ENCODE peak calls at places on chromosomes 3 and 15, in five cellular contexts. One of them, this sample, is unnamed.

GRCh38 chr15:42151736-42152135 is 4.7 kb downstream of the PLA2G4F start:
- DNase-seq in activated gamma-delta T cell treated with Interleukin-2 at 50 U/mL for 16 hours: no peak
- DNase-seq in NAMALWA: no peak
- DNase-seq in left cardiac atrium: no peak
- DNase-seq in germinal center: no peak
- DNase-seq in this sample: no peak

GRCh38 chr3:192571197-192571791 is 156.0 kb downstream of the FGF12 start:
- DNase-seq in activated gamma-delta T cell treated with Interleukin-2 at 50 U/mL for 16 hours: no peak
- DNase-seq in NAMALWA: no peak
- DNase-seq in left cardiac atrium: peak; percentile 78
- DNase-seq in germinal center: no peak
- DNase-seq in this sample: peak; percentile 1

GRCh38 chr3:46671541-46672348 is 21.7 kb downstream of the ALS2CL start:
- DNase-seq in activated gamma-delta T cell treated with Interleukin-2 at 50 U/mL for 16 hours: no peak
- DNase-seq in NAMALWA: no peak
- DNase-seq in left cardiac atrium: peak; percentile 16
- DNase-seq in germinal center: no peak
- DNase-seq in this sample: no peak

GRCh38 chr3:52237006-52237658 is 1.8 kb downstream of the TWF2 start:
- DNase-seq in activated gamma-delta T cell treated with Interleukin-2 at 50 U/mL for 16 hours: no peak
- DNase-seq in NAMALWA: no peak
- DNase-seq in left cardiac atrium: no peak
- DNase-seq in germinal center: no peak
- DNase-seq in this sample: no peak

GRCh38 chr3:185677146-185677829 is 91.2 kb downstream of the SENP2 start:
- DNase-seq in activated gamma-delta T cell treated with Interleukin-2 at 50 U/mL for 16 hours: no peak
- DNase-seq in NAMALWA: peak; percentile 80
- DNase-seq in left cardiac atrium: no peak
- DNase-seq in germinal center: peak; percentile 49
- DNase-seq in this sample: peak; percentile 54

GRCh38 chr3:50524751-50525150 is 21.3 kb upstream of the CACNA2D2 start:
- DNase-seq in activated gamma-delta T cell treated with Interleukin-2 at 50 U/mL for 16 hours: no peak
- DNase-seq in NAMALWA: no peak
- DNase-seq in left cardiac atrium: no peak
- DNase-seq in germinal center: no peak
- DNase-seq in this sample: no peak

GRCh38 chr3:49636883-49637609 is 37.1 kb upstream of the APEH start:
- DNase-seq in activated gamma-delta T cell treated with Interleukin-2 at 50 U/mL for 16 hours: no peak
- DNase-seq in NAMALWA: no peak
- DNase-seq in left cardiac atrium: no peak
- DNase-seq in germinal center: no peak
- DNase-seq in this sample: no peak

GRCh38 chr15:52481915-52482314 is 46.8 kb downstream of the MYO5A start:
- DNase-seq in activated gamma-delta T cell treated with Interleukin-2 at 50 U/mL for 16 hours: peak; percentile 51
- DNase-seq in NAMALWA: peak; percentile 85
- DNase-seq in left cardiac atrium: no peak
- DNase-seq in germinal center: peak; percentile 53
- DNase-seq in this sample: peak; percentile 57

GRCh38 chr3:34248352-34248751 is 449.9 kb downstream of the PDCD6IP start:
- DNase-seq in activated gamma-delta T cell treated with Interleukin-2 at 50 U/mL for 16 hours: no peak
- DNase-seq in NAMALWA: no peak
- DNase-seq in left cardiac atrium: no peak
- DNase-seq in germinal center: no peak
- DNase-seq in this sample: no peak

GRCh38 chr3:64097920-64098319 is 74.6 kb upstream of the PSMD6 start:
- DNase-seq in activated gamma-delta T cell treated with Interleukin-2 at 50 U/mL for 16 hours: no peak
- DNase-seq in NAMALWA: no peak
- DNase-seq in left cardiac atrium: no peak
- DNase-seq in germinal center: no peak
- DNase-seq in this sample: no peak

GRCh38 chr15:99504823-99505551 is 60.8 kb upstream of the MEF2A start:
- DNase-seq in activated gamma-delta T cell treated with Interleukin-2 at 50 U/mL for 16 hours: no peak
- DNase-seq in NAMALWA: peak; percentile 77
- DNase-seq in left cardiac atrium: no peak
- DNase-seq in germinal center: peak; percentile 62
- DNase-seq in this sample: no peak

GRCh38 chr3:134445631-134446030 is 40.2 kb downstream of the ANAPC13 start:
- DNase-seq in activated gamma-delta T cell treated with Interleukin-2 at 50 U/mL for 16 hours: no peak
- DNase-seq in NAMALWA: no peak
- DNase-seq in left cardiac atrium: no peak
- DNase-seq in germinal center: no peak
- DNase-seq in this sample: no peak

GRCh38 chr15:28260317-28260716 is 61.7 kb downstream of the HERC2 start:
- DNase-seq in activated gamma-delta T cell treated with Interleukin-2 at 50 U/mL for 16 hours: no peak
- DNase-seq in NAMALWA: no peak
- DNase-seq in left cardiac atrium: no peak
- DNase-seq in germinal center: no peak
- DNase-seq in this sample: no peak

GRCh38 chr3:171874251-171874679 is 31.1 kb downstream of the TMEM212 start:
- DNase-seq in activated gamma-delta T cell treated with Interleukin-2 at 50 U/mL for 16 hours: no peak
- DNase-seq in NAMALWA: no peak
- DNase-seq in left cardiac atrium: no peak
- DNase-seq in germinal center: no peak
- DNase-seq in this sample: peak; percentile 93

GRCh38 chr3:192130534-192131132 is 596.7 kb downstream of the FGF12 start:
- DNase-seq in activated gamma-delta T cell treated with Interleukin-2 at 50 U/mL for 16 hours: no peak
- DNase-seq in NAMALWA: peak; percentile 75
- DNase-seq in left cardiac atrium: peak; percentile 41
- DNase-seq in germinal center: peak; percentile 39
- DNase-seq in this sample: no peak

GRCh38 chr3:127304121-127304744 is 16.4 kb upstream of the PRR20G start:
- DNase-seq in activated gamma-delta T cell treated with Interleukin-2 at 50 U/mL for 16 hours: no peak
- DNase-seq in NAMALWA: no peak
- DNase-seq in left cardiac atrium: no peak
- DNase-seq in germinal center: no peak
- DNase-seq in this sample: no peak

GRCh38 chr3:187989458-187990153 is 164.4 kb upstream of the LPP start:
- DNase-seq in activated gamma-delta T cell treated with Interleukin-2 at 50 U/mL for 16 hours: no peak
- DNase-seq in NAMALWA: peak; percentile 16
- DNase-seq in left cardiac atrium: no peak
- DNase-seq in germinal center: no peak
- DNase-seq in this sample: no peak

GRCh38 chr3:150227839-150228238 is 180.3 kb upstream of the TSC22D2 start:
- DNase-seq in activated gamma-delta T cell treated with Interleukin-2 at 50 U/mL for 16 hours: peak; percentile 14
- DNase-seq in NAMALWA: peak; percentile 89
- DNase-seq in left cardiac atrium: peak; percentile 48
- DNase-seq in germinal center: peak; percentile 47
- DNase-seq in this sample: no peak

GRCh38 chr3:44160818-44161217 is 80.9 kb upstream of the TOPAZ1 start:
- DNase-seq in activated gamma-delta T cell treated with Interleukin-2 at 50 U/mL for 16 hours: no peak
- DNase-seq in NAMALWA: no peak
- DNase-seq in left cardiac atrium: no peak
- DNase-seq in germinal center: no peak
- DNase-seq in this sample: no peak

GRCh38 chr3:120767106-120767505 is 24.6 kb downstream of the GTF2E1 start:
- DNase-seq in activated gamma-delta T cell treated with Interleukin-2 at 50 U/mL for 16 hours: no peak
- DNase-seq in NAMALWA: no peak
- DNase-seq in left cardiac atrium: no peak
- DNase-seq in germinal center: no peak
- DNase-seq in this sample: no peak

GRCh38 chr3:120506076-120506827 is 55.5 kb upstream of the FSTL1 start:
- DNase-seq in activated gamma-delta T cell treated with Interleukin-2 at 50 U/mL for 16 hours: no peak
- DNase-seq in NAMALWA: no peak
- DNase-seq in left cardiac atrium: no peak
- DNase-seq in germinal center: no peak
- DNase-seq in this sample: no peak

GRCh38 chr15:56866798-56867197 is 51.6 kb upstream of the TCF12 start:
- DNase-seq in activated gamma-delta T cell treated with Interleukin-2 at 50 U/mL for 16 hours: no peak
- DNase-seq in NAMALWA: no peak
- DNase-seq in left cardiac atrium: no peak
- DNase-seq in germinal center: no peak
- DNase-seq in this sample: no peak

GRCh38 chr3:127457094-127457475 is 133.4 kb downstream of the TPRA1 start:
- DNase-seq in activated gamma-delta T cell treated with Interleukin-2 at 50 U/mL for 16 hours: no peak
- DNase-seq in NAMALWA: no peak
- DNase-seq in left cardiac atrium: peak; percentile 41
- DNase-seq in germinal center: no peak
- DNase-seq in this sample: peak; percentile 3

GRCh38 chr3:85342915-85343314 is 384.1 kb downstream of the CADM2 start:
- DNase-seq in activated gamma-delta T cell treated with Interleukin-2 at 50 U/mL for 16 hours: no peak
- DNase-seq in NAMALWA: peak; percentile 17
- DNase-seq in left cardiac atrium: no peak
- DNase-seq in germinal center: no peak
- DNase-seq in this sample: no peak

This sample was measured in amniotic stem cell.